ENCODE peak calls at places on chromosomes 5 and 9, in five cellular contexts. T is psoas muscle, K is iPS DF 19.7, S is dorsolateral prefrontal cortex, B is T-helper 2 cell. I is an unnamed sample.

GRCh38 chr9:124259273-124260078 is 1.7 kb downstream of the NEK6 start:
- DNase-seq in T (peak), K (no peak), S (no peak), B (no peak), I (no peak)

GRCh38 chr9:95264954-95265615 is 52.4 kb downstream of the FANCC start:
- DNase-seq in T (no peak), K (no peak), S (no peak), B (no peak), I (no peak)

GRCh38 chr9:95239071-95239470 is 78.4 kb downstream of the FANCC start:
- DNase-seq in T (no peak), K (no peak), S (no peak), B (no peak), I (no peak)

GRCh38 chr5:11904270-11904906 is at the start of gene CTNND2:
- DNase-seq in T (no peak), K (peak), S (peak), B (no peak), I (peak)

GRCh38 chr5:178651046-178651810 is 24.4 kb upstream of the CLK4 start:
- DNase-seq in T (no peak), K (no peak), S (no peak), B (no peak), I (no peak)

GRCh38 chr9:23586906-23587305 is 239.1 kb downstream of the ELAVL2 start:
- DNase-seq in T (no peak), K (no peak), S (no peak), B (no peak), I (no peak)

GRCh38 chr9:124411514-124412227 is 3.6 kb downstream of the PSMB7 start:
- DNase-seq in T (no peak), K (no peak), S (no peak), B (no peak), I (no peak)

GRCh38 chr5:128574041-128574440 is 36.0 kb upstream of the FBN2 start:
- DNase-seq in T (no peak), K (no peak), S (no peak), B (no peak), I (no peak)

GRCh38 chr9:134136117-134136996 is 475 bp downstream of the WDR5 start:
- DNase-seq in T (no peak), K (no peak), S (no peak), B (no peak), I (no peak)

GRCh38 chr9:129436751-129437625 is 183.9 kb downstream of the C9orf50 start:
- DNase-seq in T (peak), K (no peak), S (peak), B (no peak), I (no peak)

GRCh38 chr5:159345336-159345735 is 15.0 kb upstream of the IL12B start:
- DNase-seq in T (no peak), K (no peak), S (no peak), B (no peak), I (no peak)

GRCh38 chr9:32260481-32260880 is 124.0 kb upstream of the ACO1 start:
- DNase-seq in T (no peak), K (no peak), S (no peak), B (no peak), I (no peak)

GRCh38 chr5:1474183-1474839 is 29.1 kb upstream of the SLC6A3 start:
- DNase-seq in T (peak), K (no peak), S (no peak), B (no peak), I (no peak)

GRCh38 chr5:170503970-170504525 is at the start of gene KCNIP1:
- DNase-seq in T (no peak), K (no peak), S (peak), B (no peak), I (no peak)

GRCh38 chr5:136025900-136026299 is 2.9 kb upstream of the TGFBI start:
- DNase-seq in T (no peak), K (no peak), S (no peak), B (no peak), I (no peak)

GRCh38 chr5:38667499-38667776 is 111.0 kb upstream of the LIFR start:
- DNase-seq in T (no peak), K (no peak), S (no peak), B (no peak), I (no peak)

GRCh38 chr5:161372682-161373344 is 173.7 kb downstream of the GABRB2 start:
- DNase-seq in T (no peak), K (no peak), S (no peak), B (no peak), I (no peak)

GRCh38 chr5:34775886-34776285 is 63.1 kb upstream of the TTC23L start:
- DNase-seq in T (no peak), K (no peak), S (no peak), B (no peak), I (no peak)

GRCh38 chr5:149679876-149680809 is 50.0 kb upstream of the PPARGC1B start:
- DNase-seq in T (no peak), K (no peak), S (no peak), B (no peak), I (no peak)

GRCh38 chr5:42250-42649 is 49.7 kb upstream of the PLEKHG4B start:
- DNase-seq in T (no peak), K (no peak), S (no peak), B (no peak), I (no peak)

GRCh38 chr5:52262844-52263243 is 524.9 kb upstream of the ITGA1 start:
- DNase-seq in T (no peak), K (no peak), S (no peak), B (no peak), I (no peak)

GRCh38 chr9:121819511-121820231 is 168.2 kb downstream of the DAB2IP start:
- DNase-seq in T (no peak), K (no peak), S (no peak), B (no peak), I (no peak)

GRCh38 chr9:136629001-136629878 is 33.5 kb upstream of the EGFL7 start:
- DNase-seq in T (no peak), K (no peak), S (no peak), B (no peak), I (no peak)

GRCh38 chr9:99824378-99825157 is 2.9 kb downstream of the NR4A3 start:
- DNase-seq in T (no peak), K (no peak), S (no peak), B (peak), I (no peak)

GRCh38 chr9:37618817-37619216 is 26.4 kb upstream of the TOMM5 start:
- DNase-seq in T (no peak), K (no peak), S (no peak), B (no peak), I (no peak)

GRCh38 chr5:90226433-90227099 is 183.0 kb downstream of the CETN3 start:
- DNase-seq in T (no peak), K (no peak), S (no peak), B (no peak), I (no peak)

GRCh38 chr9:73023025-73023541 is 70.2 kb upstream of the ALDH1A1 start:
- DNase-seq in T (peak), K (peak), S (no peak), B (peak), I (peak)

GRCh38 chr5:57066921-57067914 is 106.6 kb upstream of the GPBP1 start:
- DNase-seq in T (no peak), K (no peak), S (no peak), B (no peak), I (no peak)

GRCh38 chr5:40736103-40736875 is 19.5 kb downstream of the TTC33 start:
- DNase-seq in T (no peak), K (no peak), S (no peak), B (peak), I (no peak)

GRCh38 chr5:57581772-57582171 is 99.2 kb upstream of the ACTBL2 start:
- DNase-seq in T (no peak), K (no peak), S (no peak), B (no peak), I (no peak)

GRCh38 chr9:71472400-71472799 is 295.9 kb downstream of the CEMIP2 start:
- DNase-seq in T (no peak), K (no peak), S (no peak), B (no peak), I (no peak)

GRCh38 chr9:110340306-110340705 is 2.6 kb upstream of the TXNDC8 start:
- DNase-seq in T (no peak), K (peak), S (no peak), B (no peak), I (peak)

GRCh38 chr9:8486095-8486494 is 686.5 kb upstream of the DMAC1 start:
- DNase-seq in T (no peak), K (peak), S (peak), B (no peak), I (peak)

GRCh38 chr9:96859461-96860198 is 5.3 kb upstream of the ZNF782 start:
- DNase-seq in T (no peak), K (no peak), S (no peak), B (no peak), I (no peak)

GRCh38 chr5:3262451-3262850 is 333.2 kb upstream of the IRX1 start:
- DNase-seq in T (no peak), K (no peak), S (no peak), B (no peak), I (no peak)

GRCh38 chr5:5623397-5623796 is 200.9 kb downstream of the ICE1 start:
- DNase-seq in T (no peak), K (no peak), S (no peak), B (no peak), I (no peak)

GRCh38 chr9:69936427-69936826 is 107.2 kb upstream of the MAMDC2 start:
- DNase-seq in T (no peak), K (no peak), S (no peak), B (no peak), I (no peak)

GRCh38 chr9:21316860-21317259 is 11.7 kb upstream of the IFNA5 start:
- DNase-seq in T (no peak), K (no peak), S (no peak), B (no peak), I (no peak)

GRCh38 chr5:111999286-111999685 is 242.3 kb upstream of the NREP start:
- DNase-seq in T (no peak), K (no peak), S (no peak), B (no peak), I (no peak)

I was measured in iPS DF 6.9.